ENCODE peak calls at places on chromosomes 7 and 10, in ten cellular contexts. One of them, this sample, is unnamed.

GRCh38 chr10:11272915-11273389 is 255.3 kb downstream of the CELF2 start:
- DNase-seq in SK-N-SH: no peak
- DNase-seq in A549: no peak
- DNase-seq in ovary: no peak
- DNase-seq in suprapubic skin: no peak
- DNase-seq in transverse colon: no peak
- DNase-seq in stomach: no peak
- DNase-seq in upper lobe of left lung: no peak
- DNase-seq in esophagus muscularis mucosa: no peak
- DNase-seq in sigmoid colon: no peak
- DNase-seq in this sample: no peak

GRCh38 chr10:21888959-21889358 is 114.6 kb downstream of the DNAJC1 start:
- DNase-seq in SK-N-SH: no peak
- DNase-seq in A549: no peak
- DNase-seq in ovary: no peak
- DNase-seq in suprapubic skin: no peak
- DNase-seq in transverse colon: peak; percentile 10
- DNase-seq in stomach: no peak
- DNase-seq in upper lobe of left lung: no peak
- DNase-seq in esophagus muscularis mucosa: no peak
- DNase-seq in sigmoid colon: no peak
- DNase-seq in this sample: no peak

GRCh38 chr10:129945031-129945430 is 19.0 kb downstream of the EBF3 start:
- DNase-seq in SK-N-SH: no peak
- DNase-seq in A549: no peak
- DNase-seq in ovary: peak; percentile 3
- DNase-seq in suprapubic skin: no peak
- DNase-seq in transverse colon: no peak
- DNase-seq in stomach: no peak
- DNase-seq in upper lobe of left lung: no peak
- DNase-seq in esophagus muscularis mucosa: no peak
- DNase-seq in sigmoid colon: peak; percentile 14
- DNase-seq in this sample: no peak

GRCh38 chr7:1309996-1310395 is 77.3 kb downstream of the UNCX start:
- DNase-seq in SK-N-SH: no peak
- DNase-seq in A549: no peak
- DNase-seq in ovary: no peak
- DNase-seq in suprapubic skin: no peak
- DNase-seq in transverse colon: no peak
- DNase-seq in stomach: no peak
- DNase-seq in upper lobe of left lung: peak; percentile 44
- DNase-seq in esophagus muscularis mucosa: no peak
- DNase-seq in sigmoid colon: no peak
- DNase-seq in this sample: no peak

GRCh38 chr10:82813856-82814255 is 938.9 kb downstream of the NRG3 start:
- DNase-seq in SK-N-SH: no peak
- DNase-seq in A549: no peak
- DNase-seq in ovary: no peak
- DNase-seq in suprapubic skin: no peak
- DNase-seq in transverse colon: no peak
- DNase-seq in stomach: peak; percentile 32
- DNase-seq in upper lobe of left lung: no peak
- DNase-seq in esophagus muscularis mucosa: no peak
- DNase-seq in sigmoid colon: no peak
- DNase-seq in this sample: no peak

GRCh38 chr7:26060713-26061339 is 91.2 kb upstream of the NFE2L3 start:
- DNase-seq in SK-N-SH: no peak
- DNase-seq in A549: no peak
- DNase-seq in ovary: no peak
- DNase-seq in suprapubic skin: no peak
- DNase-seq in transverse colon: no peak
- DNase-seq in stomach: no peak
- DNase-seq in upper lobe of left lung: no peak
- DNase-seq in esophagus muscularis mucosa: no peak
- DNase-seq in sigmoid colon: no peak
- DNase-seq in this sample: no peak

GRCh38 chr7:28941633-28942032 is 16.5 kb downstream of the TRIL start:
- DNase-seq in SK-N-SH: no peak
- DNase-seq in A549: no peak
- DNase-seq in ovary: no peak
- DNase-seq in suprapubic skin: no peak
- DNase-seq in transverse colon: no peak
- DNase-seq in stomach: no peak
- DNase-seq in upper lobe of left lung: no peak
- DNase-seq in esophagus muscularis mucosa: peak; percentile 34
- DNase-seq in sigmoid colon: no peak
- DNase-seq in this sample: no peak

GRCh38 chr10:58701398-58702135 is 188.9 kb downstream of the BICC1 start:
- DNase-seq in SK-N-SH: no peak
- DNase-seq in A549: no peak
- DNase-seq in ovary: no peak
- DNase-seq in suprapubic skin: no peak
- DNase-seq in transverse colon: no peak
- DNase-seq in stomach: no peak
- DNase-seq in upper lobe of left lung: no peak
- DNase-seq in esophagus muscularis mucosa: no peak
- DNase-seq in sigmoid colon: no peak
- DNase-seq in this sample: no peak

DNA sequence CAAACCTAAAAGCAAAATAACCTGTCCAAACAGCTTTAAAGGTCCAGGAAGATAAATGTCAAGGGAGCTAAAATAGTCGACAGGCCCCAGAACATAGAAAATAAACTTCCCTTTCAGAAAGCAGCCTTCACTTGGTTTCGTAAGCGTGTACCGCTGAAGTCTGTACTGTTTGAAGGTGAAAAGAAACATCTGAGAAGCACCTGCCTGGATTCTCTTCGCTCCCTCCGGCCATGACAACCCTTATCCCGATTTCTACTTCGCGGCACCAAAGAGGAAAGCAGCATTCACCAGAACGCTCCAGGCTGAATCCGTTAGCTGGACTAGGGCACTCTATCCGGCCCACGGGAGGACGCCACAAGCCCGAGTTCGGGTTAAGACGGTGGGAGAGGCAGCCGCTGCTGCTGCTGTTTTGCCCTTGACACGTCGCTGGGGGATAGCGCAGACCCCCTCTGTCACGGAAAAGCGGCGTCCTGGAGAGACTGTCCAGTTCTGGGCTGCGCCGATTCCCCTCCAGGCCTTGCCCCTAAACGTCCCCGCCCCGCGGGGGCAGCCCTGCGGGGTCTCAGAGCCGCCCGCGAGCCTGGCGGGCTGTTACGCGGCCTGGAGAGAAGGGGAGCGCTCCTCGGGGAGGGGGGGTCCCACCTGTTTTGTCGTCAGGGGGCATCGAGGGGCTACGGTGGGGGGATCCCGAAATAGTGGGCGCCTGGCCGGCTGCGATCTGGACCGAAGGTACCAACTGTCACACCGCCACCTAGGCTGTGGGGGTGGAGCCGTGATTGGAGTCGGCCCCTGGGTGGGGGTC is 1.1 kb downstream of the SGMS1 start:
- DNase-seq in SK-N-SH: peak; percentile 50
- DNase-seq in A549: peak; percentile 46
- DNase-seq in ovary: peak; percentile 75
- DNase-seq in suprapubic skin: peak; percentile 80
- DNase-seq in transverse colon: peak; percentile 53
- DNase-seq in stomach: peak; percentile 49
- DNase-seq in upper lobe of left lung: peak; percentile 87
- DNase-seq in esophagus muscularis mucosa: no peak
- DNase-seq in sigmoid colon: peak; percentile 81
- DNase-seq in this sample: peak; percentile 40
- TF ChIP-seq EP300 in SK-N-SH: peak; percentile 1
- TF ChIP-seq EP300 in A549: no peak
- TF ChIP-seq EP300 in ovary: no peak
- TF ChIP-seq EP300 in suprapubic skin: no peak
- TF ChIP-seq EP300 in transverse colon: no peak
- TF ChIP-seq EP300 in stomach: no peak
- TF ChIP-seq EP300 in upper lobe of left lung: no peak
- TF ChIP-seq EP300 in esophagus muscularis mucosa: no peak
- TF ChIP-seq EP300 in sigmoid colon: no peak
- TF ChIP-seq EP300 in this sample: no peak

GRCh38 chr7:92753614-92754013 is 82.8 kb downstream of the CDK6 start:
- DNase-seq in SK-N-SH: no peak
- DNase-seq in A549: no peak
- DNase-seq in ovary: no peak
- DNase-seq in suprapubic skin: no peak
- DNase-seq in transverse colon: no peak
- DNase-seq in stomach: no peak
- DNase-seq in upper lobe of left lung: no peak
- DNase-seq in esophagus muscularis mucosa: no peak
- DNase-seq in sigmoid colon: no peak
- DNase-seq in this sample: no peak

GRCh38 chr7:92750961-92751360 is 85.4 kb downstream of the CDK6 start:
- DNase-seq in SK-N-SH: no peak
- DNase-seq in A549: no peak
- DNase-seq in ovary: no peak
- DNase-seq in suprapubic skin: no peak
- DNase-seq in transverse colon: no peak
- DNase-seq in stomach: no peak
- DNase-seq in upper lobe of left lung: no peak
- DNase-seq in esophagus muscularis mucosa: no peak
- DNase-seq in sigmoid colon: no peak
- DNase-seq in this sample: no peak

GRCh38 chr7:92758796-92759431 is 77.5 kb downstream of the CDK6 start:
- DNase-seq in SK-N-SH: no peak
- DNase-seq in A549: no peak
- DNase-seq in ovary: no peak
- DNase-seq in suprapubic skin: no peak
- DNase-seq in transverse colon: no peak
- DNase-seq in stomach: no peak
- DNase-seq in upper lobe of left lung: no peak
- DNase-seq in esophagus muscularis mucosa: no peak
- DNase-seq in sigmoid colon: no peak
- DNase-seq in this sample: no peak

GRCh38 chr7:92751902-92752901 is 84.2 kb downstream of the CDK6 start:
- DNase-seq in SK-N-SH: no peak
- DNase-seq in A549: peak; percentile 68
- DNase-seq in ovary: no peak
- DNase-seq in suprapubic skin: no peak
- DNase-seq in transverse colon: no peak
- DNase-seq in stomach: no peak
- DNase-seq in upper lobe of left lung: no peak
- DNase-seq in esophagus muscularis mucosa: no peak
- DNase-seq in sigmoid colon: no peak
- DNase-seq in this sample: no peak

GRCh38 chr7:92754756-92755581 is 81.4 kb downstream of the CDK6 start:
- DNase-seq in SK-N-SH: peak; percentile 45
- DNase-seq in A549: no peak
- DNase-seq in ovary: no peak
- DNase-seq in suprapubic skin: no peak
- DNase-seq in transverse colon: no peak
- DNase-seq in stomach: no peak
- DNase-seq in upper lobe of left lung: no peak
- DNase-seq in esophagus muscularis mucosa: no peak
- DNase-seq in sigmoid colon: no peak
- DNase-seq in this sample: no peak
- TF ChIP-seq EP300 in SK-N-SH: no peak
- TF ChIP-seq EP300 in A549: no peak
- TF ChIP-seq EP300 in ovary: no peak
- TF ChIP-seq EP300 in suprapubic skin: no peak
- TF ChIP-seq EP300 in transverse colon: no peak
- TF ChIP-seq EP300 in stomach: no peak
- TF ChIP-seq EP300 in upper lobe of left lung: no peak
- TF ChIP-seq EP300 in esophagus muscularis mucosa: no peak
- TF ChIP-seq EP300 in sigmoid colon: no peak
- TF ChIP-seq EP300 in this sample: no peak

GRCh38 chr7:128731184-128731583 is 8.0 kb upstream of the CALU start:
- DNase-seq in SK-N-SH: no peak
- DNase-seq in A549: no peak
- DNase-seq in ovary: no peak
- DNase-seq in suprapubic skin: no peak
- DNase-seq in transverse colon: no peak
- DNase-seq in stomach: no peak
- DNase-seq in upper lobe of left lung: no peak
- DNase-seq in esophagus muscularis mucosa: no peak
- DNase-seq in sigmoid colon: no peak
- DNase-seq in this sample: no peak
- TF ChIP-seq EP300 in SK-N-SH: no peak
- TF ChIP-seq EP300 in A549: no peak
- TF ChIP-seq EP300 in ovary: no peak
- TF ChIP-seq EP300 in suprapubic skin: no peak
- TF ChIP-seq EP300 in transverse colon: no peak
- TF ChIP-seq EP300 in stomach: no peak
- TF ChIP-seq EP300 in upper lobe of left lung: no peak
- TF ChIP-seq EP300 in esophagus muscularis mucosa: no peak
- TF ChIP-seq EP300 in sigmoid colon: no peak
- TF ChIP-seq EP300 in this sample: no peak

GRCh38 chr10:2980116-2980515 is 87.2 kb upstream of the PFKP start:
- DNase-seq in SK-N-SH: no peak
- DNase-seq in A549: no peak
- DNase-seq in ovary: no peak
- DNase-seq in suprapubic skin: no peak
- DNase-seq in transverse colon: no peak
- DNase-seq in stomach: no peak
- DNase-seq in upper lobe of left lung: no peak
- DNase-seq in esophagus muscularis mucosa: no peak
- DNase-seq in sigmoid colon: no peak
- DNase-seq in this sample: no peak

GRCh38 chr10:2979267-2979660 is 88.1 kb upstream of the PFKP start:
- DNase-seq in SK-N-SH: no peak
- DNase-seq in A549: no peak
- DNase-seq in ovary: no peak
- DNase-seq in suprapubic skin: no peak
- DNase-seq in transverse colon: no peak
- DNase-seq in stomach: no peak
- DNase-seq in upper lobe of left lung: no peak
- DNase-seq in esophagus muscularis mucosa: no peak
- DNase-seq in sigmoid colon: no peak
- DNase-seq in this sample: peak; percentile 13

GRCh38 chr10:2980791-2981360 is 86.5 kb upstream of the PFKP start:
- DNase-seq in SK-N-SH: no peak
- DNase-seq in A549: no peak
- DNase-seq in ovary: no peak
- DNase-seq in suprapubic skin: no peak
- DNase-seq in transverse colon: no peak
- DNase-seq in stomach: no peak
- DNase-seq in upper lobe of left lung: no peak
- DNase-seq in esophagus muscularis mucosa: no peak
- DNase-seq in sigmoid colon: no peak
- DNase-seq in this sample: no peak

GRCh38 chr10:2978574-2979266 is 88.6 kb upstream of the PFKP start:
- DNase-seq in SK-N-SH: no peak
- DNase-seq in A549: no peak
- DNase-seq in ovary: no peak
- DNase-seq in suprapubic skin: no peak
- DNase-seq in transverse colon: no peak
- DNase-seq in stomach: no peak
- DNase-seq in upper lobe of left lung: no peak
- DNase-seq in esophagus muscularis mucosa: no peak
- DNase-seq in sigmoid colon: no peak
- DNase-seq in this sample: no peak

DNA sequence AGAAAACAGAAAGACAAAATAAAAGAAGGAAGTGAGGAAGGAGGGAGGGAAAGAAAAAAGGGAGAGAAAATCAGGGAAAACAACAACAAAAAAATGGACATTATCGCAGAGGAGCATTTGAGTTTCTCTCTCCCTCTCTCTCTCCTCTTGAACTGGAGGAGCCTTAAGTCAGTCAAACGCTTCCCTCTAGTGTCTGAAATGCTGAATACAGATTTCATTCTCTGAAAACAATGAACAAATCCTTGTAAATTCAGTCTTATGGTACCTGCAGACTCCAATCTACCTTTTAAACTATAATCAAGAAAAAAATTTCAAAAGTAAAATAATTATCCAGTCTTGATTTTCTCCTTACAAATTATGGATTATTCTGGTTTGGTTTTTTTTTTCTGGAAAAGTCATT is 89.2 kb upstream of the PFKP start:
- DNase-seq in SK-N-SH: peak; percentile 64
- DNase-seq in A549: peak; percentile 62
- DNase-seq in ovary: no peak
- DNase-seq in suprapubic skin: no peak
- DNase-seq in transverse colon: no peak
- DNase-seq in stomach: no peak
- DNase-seq in upper lobe of left lung: no peak
- DNase-seq in esophagus muscularis mucosa: no peak
- DNase-seq in sigmoid colon: no peak
- DNase-seq in this sample: no peak
- TF ChIP-seq EP300 in SK-N-SH: no peak
- TF ChIP-seq EP300 in A549: no peak
- TF ChIP-seq EP300 in ovary: no peak
- TF ChIP-seq EP300 in suprapubic skin: no peak
- TF ChIP-seq EP300 in transverse colon: no peak
- TF ChIP-seq EP300 in stomach: no peak
- TF ChIP-seq EP300 in upper lobe of left lung: no peak
- TF ChIP-seq EP300 in esophagus muscularis mucosa: no peak
- TF ChIP-seq EP300 in sigmoid colon: no peak
- TF ChIP-seq EP300 in this sample: no peak

This sample was measured in tibial nerve.